ENCODE peak calls at places on chromosomes 12 and 14, in eight cellular contexts. One of them, this sample, is unnamed.
A peak's percentile ranks its signal among the peaks of the same experiment; 100 is the strongest.

GRCh38 chr12:72986963-72987362 is 714.8 kb downstream of the TRHDE start:
- DNase-seq in Caco-2: no peak
- DNase-seq in AG10803: no peak
- DNase-seq in K562: no peak
- DNase-seq in GM23338: no peak
- DNase-seq in endodermal cell: no peak
- DNase-seq in pancreas: no peak
- DNase-seq in right lobe of liver: no peak
- DNase-seq in this sample: no peak

GRCh38 chr14:105075364-105076295 is 10.4 kb upstream of the GPR132 start:
- DNase-seq in Caco-2: no peak
- DNase-seq in AG10803: no peak
- DNase-seq in K562: peak; percentile 87
- DNase-seq in GM23338: peak; percentile 44
- DNase-seq in endodermal cell: peak; percentile 82
- DNase-seq in pancreas: peak; percentile 26
- DNase-seq in right lobe of liver: peak; percentile 49
- DNase-seq in this sample: no peak

GRCh38 chr12:60035835-60036234 is 440.0 kb downstream of the SLC16A7 start:
- DNase-seq in Caco-2: no peak
- DNase-seq in AG10803: peak; percentile 39
- DNase-seq in K562: no peak
- DNase-seq in GM23338: no peak
- DNase-seq in endodermal cell: no peak
- DNase-seq in pancreas: no peak
- DNase-seq in right lobe of liver: no peak
- DNase-seq in this sample: no peak

GRCh38 chr12:47124451-47124850 is 44.7 kb upstream of the AMIGO2 start:
- DNase-seq in Caco-2: no peak
- DNase-seq in AG10803: peak; percentile 79
- DNase-seq in K562: no peak
- DNase-seq in GM23338: no peak
- DNase-seq in endodermal cell: no peak
- DNase-seq in pancreas: no peak
- DNase-seq in right lobe of liver: no peak
- DNase-seq in this sample: no peak

GRCh38 chr12:100401660-100402059 is 44.8 kb downstream of the SLC17A8 start:
- DNase-seq in Caco-2: no peak
- DNase-seq in AG10803: peak; percentile 16
- DNase-seq in K562: no peak
- DNase-seq in GM23338: no peak
- DNase-seq in endodermal cell: no peak
- DNase-seq in pancreas: no peak
- DNase-seq in right lobe of liver: no peak
- DNase-seq in this sample: peak; percentile 45

GRCh38 chr12:117582135-117582784 is 220.8 kb upstream of the NOS1 start:
- DNase-seq in Caco-2: no peak
- DNase-seq in AG10803: peak; percentile 87
- DNase-seq in K562: no peak
- DNase-seq in GM23338: no peak
- DNase-seq in endodermal cell: peak; percentile 70
- DNase-seq in pancreas: no peak
- DNase-seq in right lobe of liver: no peak
- DNase-seq in this sample: no peak

GRCh38 chr14:74275265-74275841 is 27.4 kb downstream of the ABCD4 start:
- DNase-seq in Caco-2: peak; percentile 27
- DNase-seq in AG10803: peak; percentile 91
- DNase-seq in K562: no peak
- DNase-seq in GM23338: no peak
- DNase-seq in endodermal cell: no peak
- DNase-seq in pancreas: no peak
- DNase-seq in right lobe of liver: no peak
- DNase-seq in this sample: peak; percentile 75

GRCh38 chr12:14193623-14194022 is 171.9 kb upstream of the ATF7IP start:
- DNase-seq in Caco-2: no peak
- DNase-seq in AG10803: no peak
- DNase-seq in K562: no peak
- DNase-seq in GM23338: peak; percentile 15
- DNase-seq in endodermal cell: no peak
- DNase-seq in pancreas: no peak
- DNase-seq in right lobe of liver: no peak
- DNase-seq in this sample: no peak

GRCh38 chr14:53295985-53296582 is 143.0 kb upstream of the DDHD1 start:
- DNase-seq in Caco-2: no peak
- DNase-seq in AG10803: peak; percentile 42
- DNase-seq in K562: peak; percentile 22
- DNase-seq in GM23338: peak; percentile 76
- DNase-seq in endodermal cell: no peak
- DNase-seq in pancreas: no peak
- DNase-seq in right lobe of liver: no peak
- DNase-seq in this sample: peak; percentile 38

GRCh38 chr14:77063581-77064289 is 34.3 kb upstream of the CIPC start:
- DNase-seq in Caco-2: no peak
- DNase-seq in AG10803: no peak
- DNase-seq in K562: no peak
- DNase-seq in GM23338: no peak
- DNase-seq in endodermal cell: no peak
- DNase-seq in pancreas: no peak
- DNase-seq in right lobe of liver: no peak
- DNase-seq in this sample: no peak

GRCh38 chr14:24605435-24606190 is 3.9 kb downstream of the GZMH start:
- DNase-seq in Caco-2: no peak
- DNase-seq in AG10803: peak; percentile 3
- DNase-seq in K562: peak; percentile 40
- DNase-seq in GM23338: peak; percentile 78
- DNase-seq in endodermal cell: peak; percentile 91
- DNase-seq in pancreas: no peak
- DNase-seq in right lobe of liver: peak; percentile 33
- DNase-seq in this sample: peak; percentile 61

GRCh38 chr12:6329693-6330045 is 12.2 kb downstream of the TNFRSF1A start:
- DNase-seq in Caco-2: no peak
- DNase-seq in AG10803: no peak
- DNase-seq in K562: no peak
- DNase-seq in GM23338: peak; percentile 47
- DNase-seq in endodermal cell: no peak
- DNase-seq in pancreas: no peak
- DNase-seq in right lobe of liver: no peak
- DNase-seq in this sample: no peak

GRCh38 chr14:20609215-20610001 is 18.2 kb upstream of the RNASE12 start:
- DNase-seq in Caco-2: peak; percentile 71
- DNase-seq in AG10803: peak; percentile 83
- DNase-seq in K562: peak; percentile 59
- DNase-seq in GM23338: peak; percentile 92
- DNase-seq in endodermal cell: peak; percentile 91
- DNase-seq in pancreas: peak; percentile 56
- DNase-seq in right lobe of liver: peak; percentile 48
- DNase-seq in this sample: peak; percentile 71

GRCh38 chr12:50198829-50199228 is 31.7 kb upstream of the CERS5 start:
- DNase-seq in Caco-2: no peak
- DNase-seq in AG10803: no peak
- DNase-seq in K562: no peak
- DNase-seq in GM23338: no peak
- DNase-seq in endodermal cell: no peak
- DNase-seq in pancreas: no peak
- DNase-seq in right lobe of liver: no peak
- DNase-seq in this sample: no peak

DNA sequence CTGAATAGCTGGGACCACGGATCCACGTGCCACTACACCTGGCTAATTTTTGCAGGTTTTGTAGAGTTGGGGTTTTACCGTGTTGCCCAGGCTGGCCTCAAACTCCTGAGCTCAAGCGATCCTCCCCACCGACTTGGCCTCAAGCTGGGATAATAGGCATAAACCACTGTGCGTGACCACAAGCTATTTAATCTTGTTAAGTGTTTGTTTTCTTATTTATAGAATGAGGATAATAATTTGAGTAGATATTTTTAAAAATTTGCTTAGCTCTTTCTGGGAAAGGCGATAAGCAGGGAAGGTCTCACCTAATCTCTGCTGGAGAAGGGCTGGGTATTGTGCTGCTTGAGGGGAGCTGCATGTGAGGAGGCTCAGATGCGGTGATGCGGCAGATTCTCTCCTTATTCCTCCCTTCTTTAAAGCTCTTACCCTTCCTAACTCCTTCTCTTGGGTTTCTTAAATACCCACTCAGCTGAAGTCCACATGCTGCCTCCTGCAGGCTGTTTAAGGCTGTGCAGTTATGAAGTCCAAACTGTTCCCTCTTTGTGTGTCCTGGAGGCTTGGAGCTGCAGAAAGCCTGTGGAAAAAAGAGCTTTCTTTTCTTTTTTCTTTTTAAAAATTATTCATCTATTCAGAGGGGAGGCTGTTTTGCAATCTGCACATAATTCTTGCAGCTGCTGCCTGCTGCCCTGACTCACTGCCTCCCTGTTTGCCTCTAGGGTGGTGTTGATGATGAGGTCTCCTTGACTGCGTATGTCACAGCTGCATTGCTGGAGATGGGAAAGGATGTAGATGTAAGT is 37.9 kb downstream of the A2ML1 start:
- DNase-seq in Caco-2: peak; percentile 47
- DNase-seq in AG10803: peak; percentile 57
- DNase-seq in K562: peak; percentile 39
- DNase-seq in GM23338: peak; percentile 87
- DNase-seq in endodermal cell: peak; percentile 90
- DNase-seq in pancreas: no peak
- DNase-seq in right lobe of liver: no peak
- DNase-seq in this sample: peak; percentile 38
- TF ChIP-seq CTCF in Caco-2: peak; percentile 64
- TF ChIP-seq CTCF in AG10803: peak; percentile 75
- TF ChIP-seq CTCF in K562: peak; percentile 61
- TF ChIP-seq CTCF in GM23338: peak; percentile 89
- TF ChIP-seq CTCF in endodermal cell: peak; percentile 99
- TF ChIP-seq CTCF in pancreas: peak; percentile 36
- TF ChIP-seq CTCF in right lobe of liver: peak; percentile 66
- TF ChIP-seq CTCF in this sample: no peak

DNA sequence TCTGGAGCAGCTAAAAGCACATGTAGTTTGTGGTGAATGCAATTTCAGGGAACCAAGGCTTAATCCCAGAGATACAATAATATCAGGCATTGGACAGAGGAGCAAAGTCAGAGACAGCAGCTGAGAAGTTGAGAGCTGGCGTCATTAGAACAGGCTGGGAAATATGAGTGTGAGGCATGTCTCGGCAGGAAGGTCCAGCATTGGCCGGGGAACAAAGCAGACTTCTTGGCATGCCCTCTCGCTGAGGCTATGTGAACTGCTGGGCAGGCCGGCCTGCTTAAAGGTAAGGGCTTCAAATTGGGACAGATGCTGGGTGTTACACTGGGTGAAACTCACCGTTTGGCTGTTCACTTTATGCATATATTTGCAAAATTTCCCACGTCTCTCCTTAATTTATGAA is 125.4 kb downstream of the CAND1 start:
- DNase-seq in Caco-2: no peak
- DNase-seq in AG10803: peak; percentile 63
- DNase-seq in K562: no peak
- DNase-seq in GM23338: peak; percentile 12
- DNase-seq in endodermal cell: peak; percentile 58
- DNase-seq in pancreas: peak; percentile 55
- DNase-seq in right lobe of liver: no peak
- DNase-seq in this sample: no peak
- TF ChIP-seq CTCF in Caco-2: no peak
- TF ChIP-seq CTCF in AG10803: peak; percentile 30
- TF ChIP-seq CTCF in K562: no peak
- TF ChIP-seq CTCF in GM23338: no peak
- TF ChIP-seq CTCF in endodermal cell: peak; percentile 32
- TF ChIP-seq CTCF in pancreas: no peak
- TF ChIP-seq CTCF in right lobe of liver: no peak
- TF ChIP-seq CTCF in this sample: no peak

GRCh38 chr12:52691765-52692150 is 11.6 kb upstream of the KRT1 start:
- DNase-seq in Caco-2: no peak
- DNase-seq in AG10803: no peak
- DNase-seq in K562: no peak
- DNase-seq in GM23338: no peak
- DNase-seq in endodermal cell: no peak
- DNase-seq in pancreas: no peak
- DNase-seq in right lobe of liver: no peak
- DNase-seq in this sample: no peak
- TF ChIP-seq CTCF in Caco-2: no peak
- TF ChIP-seq CTCF in AG10803: no peak
- TF ChIP-seq CTCF in K562: no peak
- TF ChIP-seq CTCF in GM23338: no peak
- TF ChIP-seq CTCF in endodermal cell: no peak
- TF ChIP-seq CTCF in pancreas: no peak
- TF ChIP-seq CTCF in right lobe of liver: no peak
- TF ChIP-seq CTCF in this sample: no peak

DNA sequence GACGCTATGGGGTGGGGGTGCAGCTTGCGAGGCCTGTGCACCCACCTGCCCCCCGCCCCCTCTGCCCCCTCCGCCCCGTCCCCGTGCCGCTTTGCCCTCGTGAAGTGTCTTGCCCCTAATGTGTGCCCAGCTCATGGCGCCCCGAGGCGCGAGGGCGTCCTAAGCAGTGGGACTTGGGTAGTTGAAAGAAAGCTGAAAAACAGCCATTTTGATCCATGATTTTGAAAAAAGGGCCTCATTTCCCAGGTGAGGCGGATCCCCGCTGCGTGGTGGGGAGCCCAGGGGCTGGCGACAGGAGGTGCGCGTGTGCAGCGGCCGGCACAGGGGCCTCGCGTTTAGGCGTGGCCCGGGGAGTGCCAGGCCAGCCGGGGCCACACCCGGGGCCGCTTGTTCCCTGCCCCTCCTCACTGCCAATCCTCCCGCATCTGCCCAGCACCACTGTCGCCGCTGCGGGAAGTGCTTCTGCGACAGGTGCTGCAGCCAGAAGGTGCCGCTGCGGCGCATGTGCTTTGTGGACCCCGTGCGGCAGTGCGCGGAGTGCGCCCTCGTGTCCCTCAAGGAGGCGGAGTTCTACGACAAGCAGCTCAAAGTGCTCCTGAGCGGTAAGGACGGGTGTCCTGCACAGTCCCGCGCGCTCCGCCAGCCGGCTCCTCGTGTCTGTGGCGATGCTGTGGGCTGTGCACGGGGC is 11.8 kb downstream of the ZFYVE21 start:
- DNase-seq in Caco-2: no peak
- DNase-seq in AG10803: no peak
- DNase-seq in K562: no peak
- DNase-seq in GM23338: peak; percentile 85
- DNase-seq in endodermal cell: no peak
- DNase-seq in pancreas: peak; percentile 48
- DNase-seq in right lobe of liver: no peak
- DNase-seq in this sample: no peak
- TF ChIP-seq CTCF in Caco-2: no peak
- TF ChIP-seq CTCF in AG10803: no peak
- TF ChIP-seq CTCF in K562: no peak
- TF ChIP-seq CTCF in GM23338: peak; percentile 64
- TF ChIP-seq CTCF in endodermal cell: peak; percentile 39
- TF ChIP-seq CTCF in pancreas: no peak
- TF ChIP-seq CTCF in right lobe of liver: no peak
- TF ChIP-seq CTCF in this sample: no peak